ENCODE peak calls at places on chromosomes 1 and 21, in five cellular contexts. One of them, this sample, is unnamed.

GRCh38 chr1:31639543-31639942 is 5.1 kb downstream of the PEF1 start:
- DNase-seq in stomach: no peak
- DNase-seq in naive thymus-derived CD4-positive, alpha-beta T cell: no peak
- DNase-seq in colonic mucosa: no peak
- DNase-seq in endodermal cell: no peak
- DNase-seq in this sample: no peak

GRCh38 chr21:32122082-32122481 is 156.8 kb downstream of the MIS18A start:
- DNase-seq in stomach: no peak
- DNase-seq in naive thymus-derived CD4-positive, alpha-beta T cell: no peak
- DNase-seq in colonic mucosa: no peak
- DNase-seq in endodermal cell: no peak
- DNase-seq in this sample: no peak

GRCh38 chr1:235013512-235013911 is 115.1 kb downstream of the TOMM20 start:
- DNase-seq in stomach: no peak
- DNase-seq in naive thymus-derived CD4-positive, alpha-beta T cell: no peak
- DNase-seq in colonic mucosa: no peak
- DNase-seq in endodermal cell: no peak
- DNase-seq in this sample: no peak

GRCh38 chr1:150006881-150007401 is 3.6 kb downstream of the OTUD7B start:
- DNase-seq in stomach: no peak
- DNase-seq in naive thymus-derived CD4-positive, alpha-beta T cell: no peak
- DNase-seq in colonic mucosa: no peak
- DNase-seq in endodermal cell: no peak
- DNase-seq in this sample: no peak

GRCh38 chr1:239840327-239840726 is 251.4 kb upstream of the FMN2 start:
- DNase-seq in stomach: no peak
- DNase-seq in naive thymus-derived CD4-positive, alpha-beta T cell: no peak
- DNase-seq in colonic mucosa: no peak
- DNase-seq in endodermal cell: no peak
- DNase-seq in this sample: no peak

GRCh38 chr1:226863446-226863845 is 7.0 kb upstream of the PSEN2 start:
- DNase-seq in stomach: no peak
- DNase-seq in naive thymus-derived CD4-positive, alpha-beta T cell: no peak
- DNase-seq in colonic mucosa: no peak
- DNase-seq in endodermal cell: peak; percentile 63
- DNase-seq in this sample: no peak

GRCh38 chr1:4171480-4172450 is 271.7 kb upstream of the C1orf174 start:
- DNase-seq in stomach: peak; percentile 16
- DNase-seq in naive thymus-derived CD4-positive, alpha-beta T cell: no peak
- DNase-seq in colonic mucosa: no peak
- DNase-seq in endodermal cell: peak; percentile 65
- DNase-seq in this sample: no peak

GRCh38 chr1:165858364-165858823 is 31.0 kb downstream of the UCK2 start:
- DNase-seq in stomach: no peak
- DNase-seq in naive thymus-derived CD4-positive, alpha-beta T cell: no peak
- DNase-seq in colonic mucosa: peak; percentile 47
- DNase-seq in endodermal cell: no peak
- DNase-seq in this sample: no peak

GRCh38 chr1:234355782-234356510 is 17.3 kb upstream of the COA6 start:
- DNase-seq in stomach: no peak
- DNase-seq in naive thymus-derived CD4-positive, alpha-beta T cell: no peak
- DNase-seq in colonic mucosa: no peak
- DNase-seq in endodermal cell: no peak
- DNase-seq in this sample: no peak

GRCh38 chr1:226737819-226738420 is 1.2 kb downstream of the ITPKB start:
- DNase-seq in stomach: peak; percentile 54
- DNase-seq in naive thymus-derived CD4-positive, alpha-beta T cell: peak; percentile 61
- DNase-seq in colonic mucosa: peak; percentile 66
- DNase-seq in endodermal cell: peak; percentile 84
- DNase-seq in this sample: no peak

GRCh38 chr1:208475951-208476824 is 232.0 kb upstream of the PLXNA2 start:
- DNase-seq in stomach: no peak
- DNase-seq in naive thymus-derived CD4-positive, alpha-beta T cell: no peak
- DNase-seq in colonic mucosa: no peak
- DNase-seq in endodermal cell: peak; percentile 83
- DNase-seq in this sample: no peak

GRCh38 chr1:223708001-223708359 is 4.4 kb upstream of the CAPN2 start:
- DNase-seq in stomach: peak; percentile 77
- DNase-seq in naive thymus-derived CD4-positive, alpha-beta T cell: no peak
- DNase-seq in colonic mucosa: no peak
- DNase-seq in endodermal cell: peak; percentile 43
- DNase-seq in this sample: no peak

GRCh38 chr1:28553229-28553930 is 495 bp downstream of the TRNAU1AP start:
- DNase-seq in stomach: peak; percentile 30
- DNase-seq in naive thymus-derived CD4-positive, alpha-beta T cell: no peak
- DNase-seq in colonic mucosa: peak; percentile 49
- DNase-seq in endodermal cell: no peak
- DNase-seq in this sample: no peak

GRCh38 chr1:53128401-53128800 is 14.0 kb downstream of the SLC1A7 start:
- DNase-seq in stomach: no peak
- DNase-seq in naive thymus-derived CD4-positive, alpha-beta T cell: no peak
- DNase-seq in colonic mucosa: no peak
- DNase-seq in endodermal cell: peak; percentile 3
- DNase-seq in this sample: no peak

GRCh38 chr1:89069955-89070354 is 4.9 kb upstream of the GBP1 start:
- DNase-seq in stomach: no peak
- DNase-seq in naive thymus-derived CD4-positive, alpha-beta T cell: peak; percentile 24
- DNase-seq in colonic mucosa: no peak
- DNase-seq in endodermal cell: no peak
- DNase-seq in this sample: no peak

GRCh38 chr1:235041201-235041600 is 87.4 kb downstream of the TOMM20 start:
- DNase-seq in stomach: no peak
- DNase-seq in naive thymus-derived CD4-positive, alpha-beta T cell: no peak
- DNase-seq in colonic mucosa: no peak
- DNase-seq in endodermal cell: no peak
- DNase-seq in this sample: no peak

GRCh38 chr1:240310226-240310925 is 218.7 kb downstream of the FMN2 start:
- DNase-seq in stomach: no peak
- DNase-seq in naive thymus-derived CD4-positive, alpha-beta T cell: no peak
- DNase-seq in colonic mucosa: no peak
- DNase-seq in endodermal cell: no peak
- DNase-seq in this sample: no peak

GRCh38 chr1:36542962-36543515 is 60.3 kb upstream of the CSF3R start:
- DNase-seq in stomach: no peak
- DNase-seq in naive thymus-derived CD4-positive, alpha-beta T cell: no peak
- DNase-seq in colonic mucosa: no peak
- DNase-seq in endodermal cell: peak; percentile 83
- DNase-seq in this sample: no peak

GRCh38 chr1:22612657-22613056 is 23.8 kb upstream of the C1QA start:
- DNase-seq in stomach: no peak
- DNase-seq in naive thymus-derived CD4-positive, alpha-beta T cell: no peak
- DNase-seq in colonic mucosa: no peak
- DNase-seq in endodermal cell: no peak
- DNase-seq in this sample: no peak

GRCh38 chr1:8821084-8821483 is 3.6 kb upstream of the RERE start:
- DNase-seq in stomach: no peak
- DNase-seq in naive thymus-derived CD4-positive, alpha-beta T cell: no peak
- DNase-seq in colonic mucosa: no peak
- DNase-seq in endodermal cell: peak; percentile 64
- DNase-seq in this sample: no peak

GRCh38 chr1:107202007-107202406 is 61.2 kb downstream of the NTNG1 start:
- DNase-seq in stomach: no peak
- DNase-seq in naive thymus-derived CD4-positive, alpha-beta T cell: no peak
- DNase-seq in colonic mucosa: no peak
- DNase-seq in endodermal cell: no peak
- DNase-seq in this sample: no peak

GRCh38 chr1:234409328-234409727 is 36.1 kb downstream of the COA6 start:
- DNase-seq in stomach: no peak
- DNase-seq in naive thymus-derived CD4-positive, alpha-beta T cell: peak; percentile 76
- DNase-seq in colonic mucosa: no peak
- DNase-seq in endodermal cell: no peak
- DNase-seq in this sample: no peak

GRCh38 chr1:218816999-218817398 is 356.7 kb upstream of the LYPLAL1 start:
- DNase-seq in stomach: no peak
- DNase-seq in naive thymus-derived CD4-positive, alpha-beta T cell: no peak
- DNase-seq in colonic mucosa: no peak
- DNase-seq in endodermal cell: no peak
- DNase-seq in this sample: no peak

GRCh38 chr1:167713330-167714081 is 8.3 kb upstream of the MPZL1 start:
- DNase-seq in stomach: no peak
- DNase-seq in naive thymus-derived CD4-positive, alpha-beta T cell: no peak
- DNase-seq in colonic mucosa: peak; percentile 50
- DNase-seq in endodermal cell: peak; percentile 80
- DNase-seq in this sample: no peak

GRCh38 chr1:36533897-36534296 is 51.2 kb upstream of the CSF3R start:
- DNase-seq in stomach: no peak
- DNase-seq in naive thymus-derived CD4-positive, alpha-beta T cell: no peak
- DNase-seq in colonic mucosa: no peak
- DNase-seq in endodermal cell: peak; percentile 24
- DNase-seq in this sample: no peak

GRCh38 chr1:24045766-24046165 is 65.6 kb upstream of the SRSF10 start:
- DNase-seq in stomach: no peak
- DNase-seq in naive thymus-derived CD4-positive, alpha-beta T cell: no peak
- DNase-seq in colonic mucosa: no peak
- DNase-seq in endodermal cell: no peak
- DNase-seq in this sample: no peak
- H3K4me1 ChIP-seq in stomach: peaks cover 21% of the 10 kb centered on the region
- H3K4me1 ChIP-seq in naive thymus-derived CD4-positive, alpha-beta T cell: no peaks in the 10 kb centered on the region
- H3K4me1 ChIP-seq in colonic mucosa: no peaks in the 10 kb centered on the region
- H3K4me1 ChIP-seq in endodermal cell: peaks cover 6% of the 10 kb centered on the region
- H3K4me1 ChIP-seq in this sample: peaks cover 13% of the 10 kb centered on the region

GRCh38 chr1:151790071-151790939 is at the start of gene TDRKH:
- DNase-seq in stomach: peak; percentile 98
- DNase-seq in naive thymus-derived CD4-positive, alpha-beta T cell: peak; percentile 98
- DNase-seq in colonic mucosa: peak; percentile 98
- DNase-seq in endodermal cell: peak; percentile 99
- DNase-seq in this sample: peak; percentile 99
- H3K27ac ChIP-seq in stomach: peak within 1 kb of the TSS; percentile 68
- H3K27ac ChIP-seq in naive thymus-derived CD4-positive, alpha-beta T cell: peak within 1 kb of the TSS; percentile 60
- H3K27ac ChIP-seq in colonic mucosa: peak within 1 kb of the TSS; percentile 61
- H3K27ac ChIP-seq in endodermal cell: peak within 1 kb of the TSS; percentile 93
- H3K27ac ChIP-seq in this sample: peak within 1 kb of the TSS; percentile 49

GRCh38 chr21:36821032-36821299 is 122.1 kb downstream of the SIM2 start:
- DNase-seq in stomach: no peak
- DNase-seq in naive thymus-derived CD4-positive, alpha-beta T cell: no peak
- DNase-seq in colonic mucosa: no peak
- DNase-seq in endodermal cell: no peak
- DNase-seq in this sample: no peak
- H3K4me1 ChIP-seq in stomach: no peaks in the 10 kb centered on the region
- H3K4me1 ChIP-seq in naive thymus-derived CD4-positive, alpha-beta T cell: no peaks in the 10 kb centered on the region
- H3K4me1 ChIP-seq in colonic mucosa: no peaks in the 10 kb centered on the region
- H3K4me1 ChIP-seq in endodermal cell: peaks cover 14% of the 10 kb centered on the region
- H3K4me1 ChIP-seq in this sample: no peaks in the 10 kb centered on the region

GRCh38 chr1:182185147-182185546 is 123.6 kb upstream of the ZNF648 start:
- DNase-seq in stomach: no peak
- DNase-seq in naive thymus-derived CD4-positive, alpha-beta T cell: no peak
- DNase-seq in colonic mucosa: no peak
- DNase-seq in endodermal cell: no peak
- DNase-seq in this sample: no peak
- H3K27ac ChIP-seq in stomach: no peak overlapping the region
- H3K27ac ChIP-seq in naive thymus-derived CD4-positive, alpha-beta T cell: no peak overlapping the region
- H3K27ac ChIP-seq in colonic mucosa: no peak overlapping the region
- H3K27ac ChIP-seq in endodermal cell: no peak overlapping the region
- H3K27ac ChIP-seq in this sample: no peak overlapping the region

DNA sequence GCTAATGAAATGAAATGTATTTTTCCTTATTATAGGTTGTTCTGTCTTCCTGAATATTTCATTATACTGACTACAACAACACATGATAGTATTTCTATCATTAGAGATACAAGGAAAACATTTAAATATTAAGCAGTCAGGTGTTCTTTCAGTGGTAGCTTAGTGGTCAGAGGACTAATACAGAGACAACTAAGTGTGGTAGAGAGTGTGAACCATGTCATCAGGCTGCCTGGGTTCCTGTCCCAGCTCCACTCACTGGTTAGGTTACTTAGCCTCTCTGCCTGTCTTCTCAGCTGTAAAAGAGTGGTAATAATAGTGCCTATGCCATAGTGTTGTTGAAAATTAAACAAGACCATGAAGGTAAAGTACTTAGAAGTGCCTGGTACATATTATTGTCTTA is 3.9 kb downstream of the UAP1 start:
- DNase-seq in stomach: no peak
- DNase-seq in naive thymus-derived CD4-positive, alpha-beta T cell: no peak
- DNase-seq in colonic mucosa: no peak
- DNase-seq in endodermal cell: no peak
- DNase-seq in this sample: no peak
- H3K4me1 ChIP-seq in stomach: peaks cover 85% of the 10 kb centered on the region
- H3K4me1 ChIP-seq in naive thymus-derived CD4-positive, alpha-beta T cell: peaks cover 9% of the 10 kb centered on the region
- H3K4me1 ChIP-seq in colonic mucosa: peaks cover 6% of the 10 kb centered on the region
- H3K4me1 ChIP-seq in endodermal cell: no peaks in the 10 kb centered on the region
- H3K4me1 ChIP-seq in this sample: peaks cover 26% of the 10 kb centered on the region

DNA sequence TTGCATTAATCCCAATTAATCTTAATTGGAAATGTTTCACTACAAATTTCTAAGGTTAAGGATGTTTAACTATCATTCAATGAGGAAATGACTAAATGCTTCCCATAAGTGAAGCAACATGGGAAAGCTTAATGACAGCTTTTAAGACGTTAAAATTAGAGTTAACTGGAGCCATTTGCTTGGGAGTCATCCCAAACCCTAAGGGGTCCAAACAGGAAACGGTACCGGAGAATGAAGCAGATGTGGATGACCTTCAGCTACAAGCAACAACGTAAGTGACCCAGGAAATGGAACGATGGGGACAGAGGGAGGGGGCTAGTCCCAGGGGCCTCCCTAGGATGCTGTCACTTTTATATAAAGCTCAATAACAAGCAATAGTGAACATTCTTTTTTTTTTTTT is 62.2 kb downstream of the CAPZB start:
- DNase-seq in stomach: no peak
- DNase-seq in naive thymus-derived CD4-positive, alpha-beta T cell: no peak
- DNase-seq in colonic mucosa: no peak
- DNase-seq in endodermal cell: no peak
- DNase-seq in this sample: no peak
- H3K27ac ChIP-seq in stomach: peak overlapping the region; percentile 81
- H3K27ac ChIP-seq in naive thymus-derived CD4-positive, alpha-beta T cell: no peak overlapping the region
- H3K27ac ChIP-seq in colonic mucosa: no peak overlapping the region
- H3K27ac ChIP-seq in endodermal cell: no peak overlapping the region
- H3K27ac ChIP-seq in this sample: peak overlapping the region; percentile 51

DNA sequence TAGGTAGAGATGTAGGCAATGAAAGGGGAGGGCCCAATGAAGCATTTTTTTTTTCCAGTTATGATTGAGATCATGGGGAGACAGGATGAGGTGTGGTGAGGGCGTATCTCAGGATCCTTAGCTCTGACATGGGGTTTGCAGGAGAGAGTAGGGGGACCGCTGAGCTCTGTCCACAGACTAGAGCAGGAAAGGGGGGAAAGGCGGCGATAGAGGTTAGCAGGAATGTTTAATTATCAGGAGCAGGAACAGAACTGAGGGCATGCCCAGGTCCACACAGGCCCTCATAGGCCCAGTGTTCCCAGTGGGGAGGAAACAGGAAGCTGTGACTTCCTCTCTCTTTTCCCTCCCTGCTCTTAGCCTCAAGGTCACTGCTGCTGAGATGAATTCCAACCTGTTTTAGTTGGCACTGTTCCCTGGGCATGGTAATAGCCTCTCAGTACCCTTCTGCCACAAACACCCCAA is 876 bp upstream of the RXFP4 start:
- DNase-seq in stomach: peak; percentile 60
- DNase-seq in naive thymus-derived CD4-positive, alpha-beta T cell: no peak
- DNase-seq in colonic mucosa: peak; percentile 79
- DNase-seq in endodermal cell: no peak
- DNase-seq in this sample: no peak
- H3K4me1 ChIP-seq in stomach: peaks cover 45% of the 10 kb centered on the region
- H3K4me1 ChIP-seq in naive thymus-derived CD4-positive, alpha-beta T cell: peaks cover 20% of the 10 kb centered on the region
- H3K4me1 ChIP-seq in colonic mucosa: peaks cover 34% of the 10 kb centered on the region
- H3K4me1 ChIP-seq in endodermal cell: no peaks in the 10 kb centered on the region
- H3K4me1 ChIP-seq in this sample: peaks cover 53% of the 10 kb centered on the region